ENCODE peak calls at places on chromosome 19, in five cellular contexts. V is stimulated activated CD4-positive, alpha-beta T cell treated with anti-CD3 and anti-CD28 coated beads, Interleukin-1b, Interleukin-23, amount 100 ng/mL, for 1 hour; D is C1 segment of cervical spinal cord; U is NCI-H1092 treated with DMSO at 0.1 percent for 48 hours; C is activated T-cell treated with anti-CD3 and anti-CD28 coated beads, Interleukin-2, amount 50 U/mL, for 72 hours. S is an unnamed sample.

GRCh38 chr19:39327990-39328705 is 7.5 kb upstream of the LRFN1 start:
- DNase-seq in C (peak), U (peak), D (peak), V (peak), S (peak)

GRCh38 chr19:11673608-11674041 is 65.1 kb downstream of the ZNF823 start:
- DNase-seq in C (peak), D (peak), U (no peak), V (no peak), S (peak)

GRCh38 chr19:18718846-18719458 is 35.5 kb downstream of the CRTC1 start:
- DNase-seq in U (no peak), D (no peak), C (no peak), V (no peak), S (no peak)

GRCh38 chr19:15379996-15380647 is 535 bp upstream of the AKAP8 start:
- DNase-seq in U (peak), V (no peak), D (peak), C (no peak), S (no peak)

GRCh38 chr19:50725218-50725931 is 2.2 kb downstream of the CLEC11A start:
- DNase-seq in C (no peak), D (no peak), V (no peak), U (no peak), S (no peak)

GRCh38 chr19:48121909-48122371 is 11.3 kb upstream of the PLA2G4C start:
- DNase-seq in U (no peak), D (no peak), C (no peak), V (no peak), S (no peak)

GRCh38 chr19:2199215-2199614 is 35.5 kb downstream of the DOT1L start:
- DNase-seq in D (no peak), C (no peak), V (no peak), U (no peak), S (no peak)

GRCh38 chr19:13138171-13138915 is 11.8 kb downstream of the STX10 start:
- DNase-seq in D (no peak), C (no peak), U (no peak), V (no peak), S (no peak)

GRCh38 chr19:51140441-51140840 is 1.7 kb upstream of the SIGLEC7 start:
- DNase-seq in U (no peak), V (no peak), C (no peak), D (no peak), S (no peak)

GRCh38 chr19:42433503-42434260 is 6.5 kb upstream of the LIPE start:
- DNase-seq in C (peak), U (peak), V (no peak), D (peak), S (peak)

GRCh38 chr19:41887711-41888382 is 4.9 kb downstream of the ARHGEF1 start:
- DNase-seq in D (peak), U (no peak), V (peak), C (peak), S (peak)

GRCh38 chr19:12194827-12195500 is 32.1 kb downstream of the ZNF136 start:
- DNase-seq in D (peak), U (peak), C (peak), V (peak), S (peak)

GRCh38 chr19:6357995-6358394 is 3.3 kb upstream of the CLPP start:
- DNase-seq in U (no peak), V (no peak), D (no peak), C (no peak), S (no peak)

GRCh38 chr19:49216076-49216475 is 58.5 kb downstream of the TRPM4 start:
- DNase-seq in C (no peak), D (no peak), V (no peak), U (no peak), S (no peak)

GRCh38 chr19:52936958-52937334 is 13.7 kb upstream of the ZNF888 start:
- DNase-seq in U (no peak), D (no peak), C (no peak), V (no peak), S (no peak)

GRCh38 chr19:21508198-21508597 is 2.8 kb downstream of the ZNF429 start:
- DNase-seq in U (no peak), V (no peak), C (no peak), D (no peak), S (no peak)

GRCh38 chr19:55581828-55582223 is 1.2 kb upstream of the ZNF579 start:
- DNase-seq in D (no peak), V (no peak), U (no peak), C (no peak), S (no peak)

GRCh38 chr19:15194938-15195337 is 5.9 kb downstream of the NOTCH3 start:
- DNase-seq in C (no peak), V (no peak), U (no peak), D (no peak), S (no peak)

GRCh38 chr19:49952475-49952829 is 8.5 kb downstream of the SIGLEC11 start:
- DNase-seq in C (no peak), D (no peak), V (no peak), U (no peak), S (no peak)

GRCh38 chr19:10010939-10011338 is 635 bp upstream of the COL5A3 start:
- DNase-seq in D (no peak), U (no peak), V (no peak), C (no peak), S (no peak)

GRCh38 chr19:11125994-11126685 is 29.4 kb downstream of the SPC24 start:
- DNase-seq in U (peak), C (peak), D (no peak), V (peak), S (peak)

GRCh38 chr19:39110263-39110967 is 15.2 kb upstream of the PAK4 start:
- DNase-seq in U (peak), C (peak), D (no peak), V (peak), S (peak)

GRCh38 chr19:13833330-13834265 is 38.4 kb downstream of the ZSWIM4 start:
- DNase-seq in C (peak), U (peak), D (peak), V (peak), S (peak)

GRCh38 chr19:47512183-47512947 is 2.5 kb downstream of the NAPA start:
- DNase-seq in V (no peak), C (no peak), U (no peak), D (no peak), S (peak)

GRCh38 chr19:16737909-16738308 is 18.3 kb downstream of the NWD1 start:
- DNase-seq in C (no peak), D (no peak), V (no peak), U (peak), S (no peak)

GRCh38 chr19:41774515-41774980 is 19.2 kb downstream of the CEACAM6 start:
- DNase-seq in C (peak), U (peak), D (no peak), V (no peak), S (peak)

GRCh38 chr19:45187421-45188100 is 9.0 kb downstream of the BLOC1S3 start:
- DNase-seq in C (peak), U (peak), V (no peak), D (no peak), S (peak)

GRCh38 chr19:53432088-53432661 is 391 bp downstream of the ZNF761 start:
- DNase-seq in V (no peak), D (no peak), U (no peak), C (peak), S (peak)

GRCh38 chr19:49347191-49347590 is 12.0 kb downstream of the CD37 start:
- DNase-seq in U (no peak), D (no peak), V (no peak), C (no peak), S (no peak)

GRCh38 chr19:1393841-1394240 is 7.5 kb downstream of the GAMT start:
- DNase-seq in D (no peak), V (no peak), C (no peak), U (no peak), S (no peak)

GRCh38 chr19:23070353-23070781 is 46.5 kb upstream of the ZNF730 start:
- DNase-seq in U (peak), D (no peak), V (no peak), C (peak), S (peak)

GRCh38 chr19:2274937-2275535 is 6.9 kb downstream of the PEAK3 start:
- DNase-seq in V (no peak), D (no peak), U (peak), C (no peak), S (peak)

GRCh38 chr19:41575998-41576397 is at the start of gene CEACAM21:
- DNase-seq in V (no peak), C (peak), U (no peak), D (no peak), S (peak)

S was measured in activated CD8-positive, alpha-beta T cell treated with anti-CD3 and anti-CD28 coated beads, Interleukin-2, amount 10 ng/mL, durations not matched to agents 7 days and 5 days.